ENCODE peak calls at places on chromosomes 11 and 22, in ten cellular contexts. L is MM.1S; R is mammary epithelial cell; N is naive thymus-derived CD4-positive, alpha-beta T cell; J is AG20443; E is stimulated activated CD8-positive, alpha-beta memory T cell treated with anti-CD3 and anti-CD28 coated beads, Interleukin-4, amount 100 ng/mL, for 48 hours; G is GM12864; F is activated T-cell treated with anti-CD3 and anti-CD28 coated beads, Interleukin-2, amount 50 U/mL, for 72 hours; S is frontal cortex; Z is H9. Y is an unnamed sample.
A peak's percentile ranks its signal among the peaks of the same experiment; 100 is the strongest.

GRCh38 chr22:49305966-49306631 is 521.6 kb downstream of the BRD1 start:
- DNase-seq in L (no peak), R (no peak), N (no peak), J (no peak), E (peak; percentile 15), G (no peak), F (no peak), S (no peak), Z (peak; percentile 1), Y (no peak)

GRCh38 chr22:30718491-30718890 is 23.8 kb downstream of the OSBP2 start:
- DNase-seq in L (no peak), R (no peak), N (no peak), J (no peak), E (no peak), G (no peak), F (no peak), S (no peak), Z (no peak), Y (no peak)

GRCh38 chr11:93869830-93870229 is 19.4 kb upstream of the VSTM5 start:
- DNase-seq in L (no peak), R (no peak), N (no peak), J (no peak), E (no peak), G (no peak), F (no peak), S (no peak), Z (no peak), Y (peak; percentile 78)

GRCh38 chr11:34356918-34357645 is 728 bp downstream of the ABTB2 start:
- DNase-seq in L (peak; percentile 27), R (peak; percentile 71), N (peak; percentile 46), J (peak; percentile 64), E (peak; percentile 63), G (no peak), F (peak; percentile 61), S (peak; percentile 62), Z (peak; percentile 61), Y (peak; percentile 91)

GRCh38 chr11:69252494-69252845 is 41.5 kb upstream of the MYEOV start:
- DNase-seq in L (no peak), R (peak; percentile 19), N (no peak), J (peak; percentile 47), E (no peak), G (no peak), F (no peak), S (no peak), Z (no peak), Y (no peak)

GRCh38 chr11:109772846-109773400 is 320.3 kb upstream of the ZC3H12C start:
- DNase-seq in L (no peak), R (no peak), N (no peak), J (no peak), E (no peak), G (no peak), F (no peak), S (no peak), Z (no peak), Y (no peak)

GRCh38 chr22:31637938-31638618 is 23.9 kb downstream of the PISD start:
- DNase-seq in L (no peak), R (no peak), N (no peak), J (peak; percentile 16), E (no peak), G (peak; percentile 62), F (no peak), S (no peak), Z (no peak), Y (no peak)

GRCh38 chr11:1830119-1830499 is 4.7 kb upstream of the SYT8 start:
- DNase-seq in L (no peak), R (peak; percentile 47), N (no peak), J (no peak), E (no peak), G (no peak), F (no peak), S (no peak), Z (no peak), Y (no peak)

GRCh38 chr11:72037554-72038311 is 39.0 kb downstream of the IL18BP start:
- DNase-seq in L (no peak), R (peak; percentile 26), N (no peak), J (no peak), E (no peak), G (no peak), F (no peak), S (no peak), Z (no peak), Y (no peak)

GRCh38 chr11:94068764-94069163 is 47.6 kb downstream of the HEPHL1 start:
- DNase-seq in L (no peak), R (peak; percentile 57), N (no peak), J (no peak), E (no peak), G (no peak), F (no peak), S (no peak), Z (no peak), Y (no peak)

GRCh38 chr11:125517116-125517804 is 21.2 kb upstream of the FEZ1 start:
- DNase-seq in L (peak; percentile 37), R (no peak), N (no peak), J (peak; percentile 64), E (no peak), G (no peak), F (no peak), S (peak; percentile 17), Z (peak; percentile 95), Y (no peak)

GRCh38 chr11:12457030-12457600 is 79.7 kb downstream of the PARVA start:
- DNase-seq in L (no peak), R (no peak), N (no peak), J (peak; percentile 26), E (no peak), G (no peak), F (no peak), S (no peak), Z (no peak), Y (no peak)

GRCh38 chr22:20089977-20090729 is 10.1 kb downstream of the DGCR8 start:
- DNase-seq in L (no peak), R (no peak), N (no peak), J (peak; percentile 77), E (no peak), G (no peak), F (no peak), S (no peak), Z (no peak), Y (no peak)